ENCODE peak calls at places on chromosome X, in seven cellular contexts. H is small intestine; L is iris pigment epithelial cell; J is fibroblast of lung; V is fibroblast of mammary gland; X is activated CD8-positive, alpha-beta memory T cell treated with anti-CD3 and anti-CD28 coated beads for 48 hours; W is DMS 273 treated with DMSO at 0.1 percent for 48 hours. Z is an unnamed sample.

GRCh38 chrX:9144643-9145290 is 110.8 kb upstream of the FAM9B start:
- DNase-seq in H (no peak), L (no peak), V (peak), X (no peak), W (no peak), J (no peak), Z (no peak)

GRCh38 chrX:24241822-24242648 is 71.8 kb downstream of the SUPT20HL2 start:
- DNase-seq in L (peak), X (no peak), V (peak), W (no peak), J (peak), H (peak), Z (no peak)

GRCh38 chrX:1316527-1316926 is 20.1 kb upstream of the IL3RA start:
- DNase-seq in H (no peak), L (no peak), J (no peak), V (no peak), W (no peak), X (peak), Z (no peak)

GRCh38 chrX:15497865-15498264 is 2.7 kb upstream of the BMX start:
- DNase-seq in J (peak), V (peak), H (peak), L (peak), W (peak), X (no peak), Z (peak)

GRCh38 chrX:149037301-149037700 is 467.8 kb downstream of the IDS start:
- DNase-seq in W (no peak), L (no peak), H (no peak), V (no peak), J (no peak), X (no peak), Z (no peak)

GRCh38 chrX:56382278-56382677 is 150.1 kb downstream of the KLF8 start:
- DNase-seq in X (no peak), W (no peak), V (no peak), H (no peak), L (no peak), J (no peak), Z (no peak)

GRCh38 chrX:40064055-40064597 is 33.6 kb downstream of the BCOR start:
- DNase-seq in H (no peak), J (no peak), V (no peak), L (no peak), X (no peak), W (no peak), Z (no peak)

GRCh38 chrX:1537031-1537715 is at the start of gene P2RY8:
- DNase-seq in J (no peak), H (peak), W (no peak), V (peak), X (peak), L (peak), Z (no peak)

GRCh38 chrX:11064851-11065600 is 46.1 kb upstream of the HCCS start:
- DNase-seq in H (no peak), L (peak), X (no peak), V (peak), W (no peak), J (peak), Z (peak)

GRCh38 chrX:15356444-15356843 is 21.1 kb upstream of the PIGA start:
- DNase-seq in L (peak), J (no peak), V (peak), X (no peak), W (no peak), H (no peak), Z (no peak)

GRCh38 chrX:45807572-45808425 is 607.1 kb upstream of the DIPK2B start:
- DNase-seq in X (no peak), H (peak), W (no peak), V (peak), J (peak), L (peak), Z (peak)

GRCh38 chrX:71301195-71301924 is at the start of gene ITGB1BP2:
- DNase-seq in H (no peak), W (peak), X (no peak), J (peak), V (peak), L (peak), Z (no peak)

GRCh38 chrX:58025979-58026378 is 115.7 kb upstream of the ZXDA start:
- DNase-seq in H (peak), J (peak), V (peak), W (peak), X (no peak), L (peak), Z (no peak)

GRCh38 chrX:19629541-19629940 is 114.2 kb upstream of the MAP3K15 start:
- DNase-seq in X (no peak), L (no peak), J (no peak), V (no peak), W (no peak), H (no peak), Z (no peak)

GRCh38 chrX:2184089-2184488 is 316.7 kb downstream of the DHRSX start:
- DNase-seq in L (no peak), H (no peak), W (no peak), X (no peak), J (no peak), V (no peak), Z (no peak)

GRCh38 chrX:3280706-3281105 is 65.7 kb downstream of the MXRA5 start:
- DNase-seq in J (peak), H (no peak), L (no peak), W (no peak), V (no peak), X (no peak), Z (no peak)

GRCh38 chrX:120839506-120839905 is 36.2 kb downstream of the CT47B1 start:
- DNase-seq in W (no peak), V (peak), H (no peak), J (peak), X (no peak), L (peak), Z (no peak)

Z was measured in NCI-H226.